ENCODE peak calls at places on chromosomes 2 and 18, in four cellular contexts. One of them, this sample, is unnamed.

GRCh38 chr2:216951166-216951565 is 91.3 kb upstream of the TNP1 start:
- DNase-seq in SHP77 treated with DMSO at 0.1 percent for 48 hours: no peak
- DNase-seq in activated naive CD4-positive, alpha-beta T cell: no peak
- DNase-seq in stimulated activated CD4-positive, alpha-beta T cell treated with anti-CD3 and anti-CD28 coated beads, Interleukin-2, amount 100 ng/mL, for 48 hours: no peak
- DNase-seq in this sample: no peak

GRCh38 chr2:28470759-28471158 is 25.1 kb upstream of the PLB1 start:
- DNase-seq in SHP77 treated with DMSO at 0.1 percent for 48 hours: no peak
- DNase-seq in activated naive CD4-positive, alpha-beta T cell: no peak
- DNase-seq in stimulated activated CD4-positive, alpha-beta T cell treated with anti-CD3 and anti-CD28 coated beads, Interleukin-2, amount 100 ng/mL, for 48 hours: no peak
- DNase-seq in this sample: no peak

GRCh38 chr2:229725716-229726346 is 11.5 kb upstream of the DNER start:
- DNase-seq in SHP77 treated with DMSO at 0.1 percent for 48 hours: peak; percentile 93
- DNase-seq in activated naive CD4-positive, alpha-beta T cell: no peak
- DNase-seq in stimulated activated CD4-positive, alpha-beta T cell treated with anti-CD3 and anti-CD28 coated beads, Interleukin-2, amount 100 ng/mL, for 48 hours: no peak
- DNase-seq in this sample: no peak

GRCh38 chr2:79414690-79415089 is 98.2 kb upstream of the CTNNA2 start:
- DNase-seq in SHP77 treated with DMSO at 0.1 percent for 48 hours: no peak
- DNase-seq in activated naive CD4-positive, alpha-beta T cell: no peak
- DNase-seq in stimulated activated CD4-positive, alpha-beta T cell treated with anti-CD3 and anti-CD28 coated beads, Interleukin-2, amount 100 ng/mL, for 48 hours: no peak
- DNase-seq in this sample: no peak

GRCh38 chr2:236271851-236272250 is 7.6 kb upstream of the ASB18 start:
- DNase-seq in SHP77 treated with DMSO at 0.1 percent for 48 hours: no peak
- DNase-seq in activated naive CD4-positive, alpha-beta T cell: no peak
- DNase-seq in stimulated activated CD4-positive, alpha-beta T cell treated with anti-CD3 and anti-CD28 coated beads, Interleukin-2, amount 100 ng/mL, for 48 hours: no peak
- DNase-seq in this sample: no peak

GRCh38 chr2:44184106-44184505 is 15.4 kb downstream of the PPM1B start:
- DNase-seq in SHP77 treated with DMSO at 0.1 percent for 48 hours: no peak
- DNase-seq in activated naive CD4-positive, alpha-beta T cell: no peak
- DNase-seq in stimulated activated CD4-positive, alpha-beta T cell treated with anti-CD3 and anti-CD28 coated beads, Interleukin-2, amount 100 ng/mL, for 48 hours: no peak
- DNase-seq in this sample: no peak

GRCh38 chr2:161415467-161416293 is 417 bp upstream of the TBR1 start:
- DNase-seq in SHP77 treated with DMSO at 0.1 percent for 48 hours: no peak
- DNase-seq in activated naive CD4-positive, alpha-beta T cell: no peak
- DNase-seq in stimulated activated CD4-positive, alpha-beta T cell treated with anti-CD3 and anti-CD28 coated beads, Interleukin-2, amount 100 ng/mL, for 48 hours: no peak
- DNase-seq in this sample: no peak

GRCh38 chr18:48902023-48902855 is 48.5 kb downstream of the SMAD7 start:
- DNase-seq in SHP77 treated with DMSO at 0.1 percent for 48 hours: peak; percentile 82
- DNase-seq in activated naive CD4-positive, alpha-beta T cell: no peak
- DNase-seq in stimulated activated CD4-positive, alpha-beta T cell treated with anti-CD3 and anti-CD28 coated beads, Interleukin-2, amount 100 ng/mL, for 48 hours: no peak
- DNase-seq in this sample: no peak

GRCh38 chr2:242060212-242060835 is 190.8 kb downstream of the RTP5 start:
- DNase-seq in SHP77 treated with DMSO at 0.1 percent for 48 hours: no peak
- DNase-seq in activated naive CD4-positive, alpha-beta T cell: no peak
- DNase-seq in stimulated activated CD4-positive, alpha-beta T cell treated with anti-CD3 and anti-CD28 coated beads, Interleukin-2, amount 100 ng/mL, for 48 hours: no peak
- DNase-seq in this sample: no peak

GRCh38 chr2:69544951-69545350 is 98.6 kb downstream of the AAK1 start:
- DNase-seq in SHP77 treated with DMSO at 0.1 percent for 48 hours: no peak
- DNase-seq in activated naive CD4-positive, alpha-beta T cell: no peak
- DNase-seq in stimulated activated CD4-positive, alpha-beta T cell treated with anti-CD3 and anti-CD28 coated beads, Interleukin-2, amount 100 ng/mL, for 48 hours: no peak
- DNase-seq in this sample: no peak

GRCh38 chr2:1609706-1610485 is 134.4 kb downstream of the PXDN start:
- DNase-seq in SHP77 treated with DMSO at 0.1 percent for 48 hours: peak; percentile 50
- DNase-seq in activated naive CD4-positive, alpha-beta T cell: no peak
- DNase-seq in stimulated activated CD4-positive, alpha-beta T cell treated with anti-CD3 and anti-CD28 coated beads, Interleukin-2, amount 100 ng/mL, for 48 hours: no peak
- DNase-seq in this sample: no peak

GRCh38 chr2:189681903-189682302 is 7.4 kb downstream of the ANKAR start:
- DNase-seq in SHP77 treated with DMSO at 0.1 percent for 48 hours: no peak
- DNase-seq in activated naive CD4-positive, alpha-beta T cell: no peak
- DNase-seq in stimulated activated CD4-positive, alpha-beta T cell treated with anti-CD3 and anti-CD28 coated beads, Interleukin-2, amount 100 ng/mL, for 48 hours: no peak
- DNase-seq in this sample: no peak

GRCh38 chr2:166568409-166568808 is 74.4 kb upstream of the SCN7A start:
- DNase-seq in SHP77 treated with DMSO at 0.1 percent for 48 hours: no peak
- DNase-seq in activated naive CD4-positive, alpha-beta T cell: no peak
- DNase-seq in stimulated activated CD4-positive, alpha-beta T cell treated with anti-CD3 and anti-CD28 coated beads, Interleukin-2, amount 100 ng/mL, for 48 hours: no peak
- DNase-seq in this sample: no peak

GRCh38 chr2:240320561-240321091 is 114.8 kb upstream of the GPC1 start:
- DNase-seq in SHP77 treated with DMSO at 0.1 percent for 48 hours: no peak
- DNase-seq in activated naive CD4-positive, alpha-beta T cell: no peak
- DNase-seq in stimulated activated CD4-positive, alpha-beta T cell treated with anti-CD3 and anti-CD28 coated beads, Interleukin-2, amount 100 ng/mL, for 48 hours: no peak
- DNase-seq in this sample: no peak